ENCODE peak calls at places on chromosomes 3 and 15, in ten cellular contexts. I is right cardiac atrium; J is fibroblast of lung; A is transverse colon; W is WTC11; V is stimulated activated CD4-positive, alpha-beta T cell treated with anti-CD3 and anti-CD28 coated beads, Interleukin-4, amount 100 ng/mL, for 4 hours; X is Calu3; H is HT1080; P is stimulated activated CD8-positive, alpha-beta memory T cell treated with anti-CD3 and anti-CD28 coated beads, Interleukin-4, amount 100 ng/mL, for 1 hour; R is DMS 273 treated with DMSO at 0.1 percent for 48 hours. M is an unnamed sample.

GRCh38 chr3:129614927-129615363 is 8.5 kb upstream of the PLXND1 start:
- DNase-seq in H (no peak), V (no peak), J (no peak), P (no peak), A (peak), R (no peak), X (no peak), W (no peak), I (peak), M (no peak)

GRCh38 chr3:81663114-81663513 is 98.3 kb downstream of the GBE1 start:
- DNase-seq in I (no peak), H (no peak), V (no peak), R (no peak), J (no peak), P (no peak), X (no peak), W (no peak), A (no peak), M (no peak)

GRCh38 chr3:32281570-32282106 is 43.2 kb downstream of the CMTM8 start:
- DNase-seq in I (no peak), P (no peak), V (no peak), X (no peak), R (no peak), H (no peak), A (no peak), W (no peak), J (no peak), M (no peak)

GRCh38 chr3:159806412-159806811 is 182.2 kb upstream of the IL12A start:
- DNase-seq in A (no peak), I (peak), J (peak), W (no peak), V (no peak), X (no peak), P (no peak), R (no peak), H (no peak), M (peak)

GRCh38 chr15:35932541-35932940 is 386.6 kb upstream of the DPH6 start:
- DNase-seq in W (no peak), R (no peak), H (no peak), X (no peak), I (no peak), J (no peak), V (no peak), P (no peak), A (no peak), M (no peak)

GRCh38 chr3:71991681-71992080 is 206.7 kb upstream of the PROK2 start:
- DNase-seq in R (no peak), I (no peak), H (no peak), V (no peak), P (no peak), J (no peak), W (no peak), X (no peak), A (no peak), M (no peak)

GRCh38 chr3:122660575-122660974 is 20.1 kb upstream of the PARP14 start:
- DNase-seq in W (peak), X (no peak), I (no peak), P (no peak), R (no peak), V (no peak), H (no peak), J (no peak), A (no peak), M (no peak)

GRCh38 chr3:63661242-63661641 is 8.8 kb downstream of the SNTN start:
- DNase-seq in H (no peak), R (no peak), W (no peak), V (no peak), I (no peak), P (no peak), J (peak), X (peak), A (no peak), M (peak)

GRCh38 chr3:170622369-170623159 is 36.7 kb upstream of the SLC7A14 start:
- DNase-seq in J (peak), R (peak), I (peak), H (no peak), P (no peak), W (no peak), X (no peak), V (no peak), A (no peak), M (peak)

GRCh38 chr3:124592658-124593441 is 137.4 kb upstream of the UMPS start:
- DNase-seq in A (peak), I (no peak), V (no peak), J (no peak), R (no peak), X (peak), H (no peak), P (no peak), W (no peak), M (no peak)

GRCh38 chr3:72459588-72459987 is 388.7 kb downstream of the SHQ1 start:
- DNase-seq in V (no peak), W (no peak), P (no peak), H (no peak), X (no peak), J (no peak), I (no peak), A (no peak), R (no peak), M (no peak)

GRCh38 chr3:134327594-134327975 is 46.7 kb downstream of the AMOTL2 start:
- DNase-seq in H (peak), I (no peak), P (no peak), J (peak), W (no peak), V (no peak), A (no peak), X (peak), R (no peak), M (no peak)

GRCh38 chr3:138367912-138368311 is 19.5 kb downstream of the MRAS start:
- DNase-seq in I (peak), X (peak), J (no peak), H (no peak), W (no peak), P (no peak), A (peak), R (no peak), V (no peak), M (no peak)

GRCh38 chr3:30098206-30098605 is 508.2 kb upstream of the TGFBR2 start:
- DNase-seq in W (no peak), X (no peak), V (no peak), P (no peak), J (no peak), A (no peak), H (no peak), R (no peak), I (no peak), M (no peak)

GRCh38 chr3:50299929-50300680 is 900 bp upstream of the HYAL3 start:
- DNase-seq in A (no peak), I (peak), X (no peak), R (peak), H (peak), V (no peak), W (no peak), P (no peak), J (no peak), M (no peak)

GRCh38 chr3:195139091-195139875 is 131.7 kb downstream of the XXYLT1 start:
- DNase-seq in X (no peak), P (no peak), H (no peak), R (no peak), J (peak), I (no peak), A (no peak), V (no peak), W (no peak), M (no peak)

GRCh38 chr3:182045721-182046120 is 334.0 kb downstream of the SOX2 start:
- DNase-seq in R (no peak), W (no peak), X (no peak), P (no peak), H (no peak), J (no peak), I (no peak), A (no peak), V (no peak), M (no peak)

GRCh38 chr3:108602935-108603294 is 13.4 kb downstream of the DZIP3 start:
- DNase-seq in H (no peak), W (no peak), I (no peak), X (no peak), A (no peak), R (no peak), V (no peak), P (no peak), J (no peak), M (no peak)

GRCh38 chr3:44080507-44080906 is 161.2 kb upstream of the TOPAZ1 start:
- DNase-seq in X (no peak), H (no peak), V (no peak), R (no peak), I (no peak), J (no peak), W (no peak), P (no peak), A (no peak), M (no peak)

GRCh38 chr3:197083486-197083885 is 53.9 kb upstream of the MELTF start:
- DNase-seq in H (peak), I (no peak), R (no peak), J (peak), W (no peak), X (no peak), A (no peak), V (no peak), P (no peak), M (peak)

GRCh38 chr3:159854500-159855124 is 134.0 kb upstream of the IL12A start:
- DNase-seq in X (no peak), W (no peak), A (no peak), R (no peak), V (no peak), P (no peak), J (peak), H (peak), I (no peak), M (no peak)

GRCh38 chr3:108311797-108312196 is 15.4 kb downstream of the HHLA2 start:
- DNase-seq in X (no peak), A (no peak), H (peak), R (no peak), I (no peak), W (peak), V (no peak), J (no peak), P (no peak), M (no peak)

GRCh38 chr15:51837784-51838183 is 8.3 kb downstream of the TMOD3 start:
- DNase-seq in W (no peak), R (no peak), X (no peak), A (no peak), P (no peak), H (no peak), V (no peak), I (no peak), J (peak), M (no peak)

GRCh38 chr15:98981851-98982722 is 25.5 kb downstream of the PGPEP1L start:
- DNase-seq in W (no peak), V (no peak), X (no peak), A (no peak), R (no peak), P (no peak), H (no peak), I (no peak), J (peak), M (no peak)

GRCh38 chr15:74050127-74050526 is 32.2 kb downstream of the GOLGA6A start:
- DNase-seq in P (no peak), H (no peak), J (no peak), X (no peak), A (no peak), V (no peak), R (no peak), I (no peak), W (peak), M (peak)

GRCh38 chr3:141407043-141407442 is 38.7 kb downstream of the ZBTB38 start:
- DNase-seq in I (no peak), X (no peak), P (no peak), J (peak), W (no peak), R (no peak), V (no peak), A (peak), H (peak), M (no peak)

M was measured in NCI-H524.